ENCODE peak calls at places on chromosomes 3 and 15, in six cellular contexts. One of them, this sample, is unnamed.

GRCh38 chr15:91710072-91710471 is 143.4 kb upstream of the SLCO3A1 start:
- DNase-seq in ovary: no peak
- DNase-seq in AG09319: no peak
- DNase-seq in germinal center: no peak
- DNase-seq in prostate gland: no peak
- DNase-seq in Panc1: no peak
- DNase-seq in this sample: no peak

GRCh38 chr15:35256555-35256954 is 171.5 kb upstream of the NANOGP8 start:
- DNase-seq in ovary: no peak
- DNase-seq in AG09319: no peak
- DNase-seq in germinal center: no peak
- DNase-seq in prostate gland: no peak
- DNase-seq in Panc1: no peak
- DNase-seq in this sample: no peak

GRCh38 chr3:156673732-156674045 is 701 bp upstream of the TIPARP start:
- DNase-seq in ovary: no peak
- DNase-seq in AG09319: no peak
- DNase-seq in germinal center: no peak
- DNase-seq in prostate gland: no peak
- DNase-seq in Panc1: no peak
- DNase-seq in this sample: no peak

GRCh38 chr3:133576169-133576568 is 2.7 kb downstream of the CDV3 start:
- DNase-seq in ovary: no peak
- DNase-seq in AG09319: no peak
- DNase-seq in germinal center: no peak
- DNase-seq in prostate gland: no peak
- DNase-seq in Panc1: no peak
- DNase-seq in this sample: no peak

GRCh38 chr3:196273655-196274054 is 13.9 kb downstream of the PCYT1A start:
- DNase-seq in ovary: no peak
- DNase-seq in AG09319: no peak
- DNase-seq in germinal center: no peak
- DNase-seq in prostate gland: no peak
- DNase-seq in Panc1: no peak
- DNase-seq in this sample: no peak

GRCh38 chr15:49560045-49560444 is 60.6 kb downstream of the FAM227B start:
- DNase-seq in ovary: no peak
- DNase-seq in AG09319: no peak
- DNase-seq in germinal center: no peak
- DNase-seq in prostate gland: no peak
- DNase-seq in Panc1: no peak
- DNase-seq in this sample: no peak

GRCh38 chr15:63402498-63403253 is 21.0 kb upstream of the CA12 start:
- DNase-seq in ovary: no peak
- DNase-seq in AG09319: no peak
- DNase-seq in germinal center: peak; percentile 18
- DNase-seq in prostate gland: no peak
- DNase-seq in Panc1: peak; percentile 25
- DNase-seq in this sample: peak; percentile 50

GRCh38 chr3:52882377-52882776 is 15.0 kb downstream of the STIMATE start:
- DNase-seq in ovary: no peak
- DNase-seq in AG09319: no peak
- DNase-seq in germinal center: no peak
- DNase-seq in prostate gland: no peak
- DNase-seq in Panc1: no peak
- DNase-seq in this sample: no peak

GRCh38 chr3:11954312-11954934 is 49.8 kb upstream of the SYN2 start:
- DNase-seq in ovary: peak; percentile 49
- DNase-seq in AG09319: no peak
- DNase-seq in germinal center: no peak
- DNase-seq in prostate gland: no peak
- DNase-seq in Panc1: no peak
- DNase-seq in this sample: no peak

GRCh38 chr3:37811625-37812356 is 49.9 kb upstream of the CTDSPL start:
- DNase-seq in ovary: no peak
- DNase-seq in AG09319: no peak
- DNase-seq in germinal center: no peak
- DNase-seq in prostate gland: no peak
- DNase-seq in Panc1: no peak
- DNase-seq in this sample: no peak

GRCh38 chr3:46466273-46466672 is 1.6 kb upstream of the LTF start:
- DNase-seq in ovary: no peak
- DNase-seq in AG09319: no peak
- DNase-seq in germinal center: no peak
- DNase-seq in prostate gland: no peak
- DNase-seq in Panc1: no peak
- DNase-seq in this sample: no peak

GRCh38 chr15:101536166-101536874 is 46.8 kb upstream of the PCSK6 start:
- DNase-seq in ovary: no peak
- DNase-seq in AG09319: no peak
- DNase-seq in germinal center: no peak
- DNase-seq in prostate gland: no peak
- DNase-seq in Panc1: no peak
- DNase-seq in this sample: no peak

GRCh38 chr3:144341461-144341860 is 369.8 kb downstream of the DIPK2A start:
- DNase-seq in ovary: no peak
- DNase-seq in AG09319: no peak
- DNase-seq in germinal center: no peak
- DNase-seq in prostate gland: no peak
- DNase-seq in Panc1: no peak
- DNase-seq in this sample: no peak

GRCh38 chr3:134904333-134904771 is 109.3 kb downstream of the EPHB1 start:
- DNase-seq in ovary: no peak
- DNase-seq in AG09319: no peak
- DNase-seq in germinal center: no peak
- DNase-seq in prostate gland: no peak
- DNase-seq in Panc1: no peak
- DNase-seq in this sample: no peak

GRCh38 chr3:117752984-117753717 is 1043.6 kb downstream of the TUSC7 start:
- DNase-seq in ovary: no peak
- DNase-seq in AG09319: peak; percentile 64
- DNase-seq in germinal center: no peak
- DNase-seq in prostate gland: no peak
- DNase-seq in Panc1: no peak
- DNase-seq in this sample: no peak

GRCh38 chr3:175743733-175744400 is 884.7 kb downstream of the NAALADL2 start:
- DNase-seq in ovary: no peak
- DNase-seq in AG09319: no peak
- DNase-seq in germinal center: no peak
- DNase-seq in prostate gland: no peak
- DNase-seq in Panc1: peak; percentile 58
- DNase-seq in this sample: no peak